ENCODE peak calls at places on chromosomes 4 and X, in six cellular contexts. B is HCT116, Q is Karpas-422, O is fibroblast of lung, A is neural progenitor cell, I is hepatocyte. M is an unnamed sample. For H3K79me2 and H3K36me3, the result is how much of the 10 kb centered on the place peaks cover.

GRCh38 chrX:73831500-73831899 is 268.5 kb downstream of the CHIC1 start:
- DNase-seq in O (no peak), I (no peak), A (no peak), Q (no peak), B (no peak), M (no peak)

GRCh38 chr4:133233922-133234321 is 84.8 kb downstream of the PCDH10 start:
- DNase-seq in I (peak), A (no peak), O (no peak), B (no peak), Q (no peak), M (no peak)

GRCh38 chr4:140858897-140859296 is 102.7 kb upstream of the TBC1D9 start:
- DNase-seq in B (no peak), O (no peak), I (no peak), A (no peak), Q (no peak), M (no peak)

GRCh38 chrX:50152421-50152820 is 48.4 kb downstream of the AKAP4 start:
- DNase-seq in Q (no peak), I (no peak), B (no peak), A (no peak), O (no peak), M (no peak)

GRCh38 chr4:141133146-141134006 is at the start of gene RNF150:
- DNase-seq in B (no peak), A (peak), I (peak), O (peak), Q (peak), M (peak)

GRCh38 chr4:154399259-154399974 is 92.2 kb downstream of the DCHS2 start:
- DNase-seq in I (peak), A (peak), Q (no peak), B (no peak), O (peak), M (no peak)

GRCh38 chr4:173405840-173406606 is 7.1 kb upstream of the SCRG1 start:
- DNase-seq in A (no peak), B (no peak), O (no peak), Q (no peak), I (no peak), M (no peak)

GRCh38 chr4:24105183-24106039 is 215.6 kb upstream of the PPARGC1A start:
- DNase-seq in I (peak), A (no peak), O (peak), B (no peak), Q (no peak), M (no peak)

GRCh38 chr4:21118301-21118700 is 418.0 kb downstream of the PACRGL start:
- DNase-seq in O (no peak), B (no peak), Q (no peak), A (no peak), I (no peak), M (no peak)

GRCh38 chr4:53613428-53613827 is 22.1 kb upstream of the LNX1 start:
- DNase-seq in B (no peak), Q (no peak), O (no peak), I (no peak), A (no peak), M (no peak)

GRCh38 chrX:47568656-47569295 is 7.8 kb downstream of the ARAF start:
- DNase-seq in Q (peak), B (no peak), O (no peak), A (peak), I (no peak), M (no peak)

GRCh38 chr4:172485007-172485406 is 671.8 kb downstream of the GALNTL6 start:
- DNase-seq in B (no peak), I (no peak), O (no peak), Q (no peak), A (no peak), M (no peak)

GRCh38 chr4:80608285-80608980 is 272.9 kb downstream of the CFAP299 start:
- DNase-seq in A (no peak), B (no peak), O (peak), I (no peak), Q (no peak), M (no peak)

DNA sequence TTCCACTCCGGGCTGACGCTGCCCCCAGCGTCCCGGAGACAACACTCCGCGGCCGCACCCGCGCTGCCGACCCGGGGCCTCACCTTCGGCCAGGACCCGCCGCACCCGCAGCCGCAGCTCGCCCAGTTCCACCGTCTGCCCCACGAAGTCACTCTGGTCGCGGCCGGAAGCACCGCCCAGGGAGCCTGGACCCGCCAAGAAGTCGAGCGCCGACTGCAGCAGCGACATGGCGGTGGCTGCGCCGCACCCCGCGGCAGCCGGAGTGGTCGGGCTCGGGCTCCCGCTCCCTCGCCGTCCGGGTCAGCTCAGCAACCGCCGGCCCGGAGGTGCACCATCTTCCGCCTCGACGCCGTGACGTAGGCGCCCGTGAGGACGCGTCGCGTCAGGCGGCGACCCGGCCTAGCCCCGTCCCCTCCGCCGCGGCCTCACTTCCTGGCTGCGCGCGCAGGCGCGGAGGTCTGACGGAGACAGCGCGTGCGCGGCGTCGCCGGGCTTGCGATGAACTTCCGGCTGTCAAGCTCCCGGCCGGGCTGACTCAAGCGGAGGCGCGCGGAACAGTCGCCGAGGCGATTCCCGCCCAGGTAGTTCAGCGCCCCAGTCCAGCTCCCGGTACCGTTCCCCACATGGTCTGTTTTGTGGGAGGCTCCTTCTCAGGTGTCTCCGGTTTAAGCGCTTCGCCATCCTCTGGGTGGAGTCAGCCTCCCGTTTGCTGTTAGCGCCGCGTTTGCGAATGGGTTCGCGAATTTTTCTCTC is at the start of the genes GAK and TMEM175:
- DNase-seq in A (peak), Q (peak), O (peak), I (peak), B (peak), M (peak)
- H3K79me2 ChIP-seq in A (under half), Q (under half), O (under half), I (half or more), B (half or more), M (half or more)

DNA sequence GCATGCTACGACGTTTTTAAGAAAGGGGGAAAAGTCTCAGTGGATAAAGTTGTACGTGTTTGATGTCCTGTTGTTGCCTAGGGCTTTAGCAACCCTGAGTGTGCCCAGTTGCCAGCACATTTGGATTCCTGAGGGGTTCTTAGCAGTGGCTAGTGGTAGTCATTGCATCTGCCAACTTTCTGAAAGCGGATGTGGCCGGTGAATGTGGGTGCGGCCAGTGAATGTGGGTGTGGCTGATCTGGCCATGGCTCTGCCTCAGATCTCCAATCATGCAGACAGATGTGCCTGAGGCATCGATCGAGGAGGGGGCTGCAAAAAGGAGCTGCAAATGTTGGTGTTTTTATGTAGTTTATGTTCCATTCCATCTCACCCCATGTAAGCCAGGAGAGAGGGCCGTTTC is 41.5 kb upstream of the FAT1 start:
- DNase-seq in A (peak), I (peak), B (peak), O (peak), Q (no peak), M (no peak)
- H2AFZ ChIP-seq in A (peak), I (no peak), B (peak), O (peak), Q (peak), M (no peak)

DNA sequence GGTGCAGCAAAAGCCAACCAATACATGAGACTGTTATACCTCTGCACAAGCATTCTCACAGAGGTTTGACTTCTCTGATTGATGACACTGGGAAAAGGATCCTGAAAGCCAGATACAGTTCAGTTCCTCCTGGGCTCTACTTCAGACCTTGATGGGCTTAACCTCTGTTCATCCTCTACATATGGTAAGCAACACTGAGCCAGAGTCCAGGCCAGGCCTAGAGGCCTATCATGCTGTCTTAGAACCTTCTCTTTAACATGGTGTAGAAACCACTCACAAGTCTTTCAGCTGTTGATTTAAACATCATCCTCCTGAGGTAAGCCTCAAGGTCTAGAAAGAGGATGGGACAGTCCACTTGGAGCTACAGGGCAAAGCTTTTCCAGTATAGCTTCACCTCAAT is 9.2 kb downstream of the MAD2L1 start:
- DNase-seq in A (no peak), B (no peak), Q (peak), O (no peak), I (no peak), M (no peak)
- H3K36me3 ChIP-seq in A (under half), B (under half), Q (half or more), O (under half), I (under half), M (under half)

GRCh38 chr4:1309261-1310010 is 19.7 kb downstream of the MAEA start:
- DNase-seq in B (no peak), O (peak), I (peak), Q (no peak), A (peak), M (no peak)
- H3K79me2 ChIP-seq in B (half or more), O (half or more), I (half or more), Q (half or more), A (half or more), M (half or more)

GRCh38 chrX:65866146-65866545 is 173.7 kb downstream of the VSIG4 start:
- DNase-seq in O (no peak), A (no peak), Q (no peak), B (no peak), I (no peak), M (peak)

GRCh38 chrX:65866762-65867161 is 173.1 kb downstream of the VSIG4 start:
- DNase-seq in I (no peak), Q (no peak), B (no peak), O (no peak), A (no peak), M (no peak)

GRCh38 chrX:65874765-65875164 is 165.1 kb downstream of the VSIG4 start:
- DNase-seq in Q (no peak), B (no peak), I (no peak), O (no peak), A (no peak), M (no peak)

GRCh38 chrX:65874110-65874509 is 165.8 kb downstream of the VSIG4 start:
- DNase-seq in B (no peak), I (no peak), Q (no peak), A (no peak), O (no peak), M (no peak)

DNA sequence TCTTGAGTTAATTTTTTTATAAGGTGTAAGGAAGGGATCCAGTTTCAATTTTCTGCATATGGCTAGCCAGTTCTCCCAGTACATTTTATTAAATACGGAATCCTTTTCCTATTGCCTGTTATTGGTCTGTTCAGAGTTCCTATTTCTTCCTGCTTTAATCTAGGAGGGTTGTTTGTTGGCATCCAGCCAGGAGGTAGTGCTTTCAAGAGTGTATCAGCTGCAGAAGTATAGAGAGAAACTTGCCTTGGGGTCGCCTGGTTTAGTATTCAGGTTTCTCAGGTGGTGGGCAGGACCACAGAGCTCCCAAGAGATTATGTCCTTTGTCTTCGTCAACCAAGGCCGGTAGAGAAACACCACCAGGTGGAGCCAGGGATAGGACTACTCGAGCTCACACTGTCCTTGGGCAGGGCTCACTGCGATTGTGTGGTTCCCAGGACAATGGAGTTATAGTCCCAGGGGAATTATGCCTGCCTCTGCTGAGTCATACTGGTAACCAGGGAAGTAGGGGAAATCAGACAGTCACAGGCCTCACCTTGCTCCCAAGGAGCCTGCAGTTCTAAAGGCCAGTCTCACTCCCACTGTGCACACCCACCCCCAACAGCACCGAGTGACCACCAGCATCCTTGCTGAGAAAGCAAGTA is 168.1 kb downstream of the VSIG4 start:
- DNase-seq in I (peak), B (peak), A (peak), O (no peak), Q (no peak), M (peak)
- H2AFZ ChIP-seq in I (no peak), B (no peak), A (no peak), O (no peak), Q (no peak), M (no peak)

GRCh38 chrX:48997455-48997854 is 4.6 kb downstream of the GRIPAP1 start:
- DNase-seq in O (no peak), B (no peak), I (no peak), A (no peak), Q (no peak), M (no peak)

GRCh38 chrX:48989483-48989882 is 12.6 kb downstream of the GRIPAP1 start:
- DNase-seq in A (no peak), B (no peak), O (no peak), I (no peak), Q (no peak), M (no peak)

GRCh38 chrX:48997865-48998264 is 4.2 kb downstream of the GRIPAP1 start:
- DNase-seq in A (no peak), Q (no peak), O (no peak), I (no peak), B (no peak), M (no peak)

GRCh38 chrX:48996969-48997368 is 5.1 kb downstream of the GRIPAP1 start:
- DNase-seq in O (no peak), B (no peak), Q (peak), A (peak), I (no peak), M (no peak)

DNA sequence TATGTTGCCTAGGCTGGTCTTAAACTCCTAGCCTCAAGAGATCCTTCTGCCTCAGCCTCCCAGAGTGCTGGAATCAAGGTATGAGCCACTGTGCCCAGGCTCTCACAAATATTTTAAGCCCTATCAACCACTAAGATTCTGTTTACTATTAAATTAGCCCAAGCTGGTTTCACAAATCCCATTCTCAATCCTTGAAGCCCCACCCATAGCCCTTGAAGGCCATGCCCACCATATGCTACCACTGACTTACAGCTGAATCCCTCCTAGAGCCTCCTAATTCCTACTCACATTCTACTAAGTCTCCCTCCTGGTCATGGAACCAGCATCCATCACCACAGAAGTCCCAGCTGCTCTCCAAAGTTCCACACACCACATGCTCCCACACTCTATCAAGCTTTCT is 9.7 kb downstream of the GRIPAP1 start:
- DNase-seq in A (no peak), I (no peak), O (no peak), Q (no peak), B (no peak), M (no peak)
- H3K36me3 ChIP-seq in A (under half), I (under half), O (under half), Q (under half), B (under half), M (under half)

GRCh38 chr4:1842993-1843448 is 12.9 kb downstream of the LETM1 start:
- DNase-seq in I (no peak), Q (no peak), O (peak), B (no peak), A (no peak), M (no peak)

GRCh38 chr4:1842339-1842895 is 13.5 kb downstream of the LETM1 start:
- DNase-seq in Q (no peak), B (no peak), I (no peak), O (no peak), A (peak), M (no peak)

GRCh38 chr4:1843852-1844251 is 12.1 kb downstream of the LETM1 start:
- DNase-seq in B (no peak), A (no peak), O (peak), Q (no peak), I (no peak), M (no peak)

GRCh38 chr4:1850276-1850675 is 5.7 kb downstream of the LETM1 start:
- DNase-seq in O (no peak), B (no peak), Q (peak), A (no peak), I (no peak), M (no peak)

GRCh38 chr4:1846580-1846979 is 9.4 kb downstream of the LETM1 start:
- DNase-seq in O (no peak), A (no peak), I (no peak), Q (no peak), B (no peak), M (no peak)
- H3K79me2 ChIP-seq in O (under half), A (under half), I (half or more), Q (half or more), B (half or more), M (half or more)

DNA sequence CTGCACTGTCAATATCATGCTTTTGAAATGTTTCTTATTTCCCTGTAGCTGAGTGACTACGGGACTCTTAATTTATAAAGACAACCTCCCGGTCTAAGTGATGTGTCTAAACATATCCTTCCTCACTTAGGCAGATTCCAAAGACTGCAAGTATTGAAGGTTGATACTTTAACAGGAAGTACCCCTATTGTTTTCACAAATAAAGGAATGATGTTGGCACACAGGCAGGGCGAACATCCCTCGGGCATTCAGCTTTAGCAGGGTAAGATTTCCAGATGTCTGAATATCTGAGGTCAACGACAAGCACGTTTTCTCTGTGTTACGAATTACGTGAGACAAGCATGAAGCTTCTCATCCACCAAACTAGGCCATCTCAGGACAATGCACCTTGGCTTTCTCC is 638.0 kb upstream of the FRG1 start:
- DNase-seq in I (no peak), B (no peak), A (no peak), O (no peak), Q (no peak), M (no peak)
- H2AFZ ChIP-seq in I (no peak), B (no peak), A (no peak), O (no peak), Q (no peak), M (no peak)

GRCh38 chr4:1368421-1369090 is 21.5 kb downstream of the UVSSA start:
- DNase-seq in I (no peak), A (peak), B (no peak), Q (no peak), O (no peak), M (no peak)
- H3K36me3 ChIP-seq in I (under half), A (under half), B (under half), Q (under half), O (under half), M (under half)

DNA sequence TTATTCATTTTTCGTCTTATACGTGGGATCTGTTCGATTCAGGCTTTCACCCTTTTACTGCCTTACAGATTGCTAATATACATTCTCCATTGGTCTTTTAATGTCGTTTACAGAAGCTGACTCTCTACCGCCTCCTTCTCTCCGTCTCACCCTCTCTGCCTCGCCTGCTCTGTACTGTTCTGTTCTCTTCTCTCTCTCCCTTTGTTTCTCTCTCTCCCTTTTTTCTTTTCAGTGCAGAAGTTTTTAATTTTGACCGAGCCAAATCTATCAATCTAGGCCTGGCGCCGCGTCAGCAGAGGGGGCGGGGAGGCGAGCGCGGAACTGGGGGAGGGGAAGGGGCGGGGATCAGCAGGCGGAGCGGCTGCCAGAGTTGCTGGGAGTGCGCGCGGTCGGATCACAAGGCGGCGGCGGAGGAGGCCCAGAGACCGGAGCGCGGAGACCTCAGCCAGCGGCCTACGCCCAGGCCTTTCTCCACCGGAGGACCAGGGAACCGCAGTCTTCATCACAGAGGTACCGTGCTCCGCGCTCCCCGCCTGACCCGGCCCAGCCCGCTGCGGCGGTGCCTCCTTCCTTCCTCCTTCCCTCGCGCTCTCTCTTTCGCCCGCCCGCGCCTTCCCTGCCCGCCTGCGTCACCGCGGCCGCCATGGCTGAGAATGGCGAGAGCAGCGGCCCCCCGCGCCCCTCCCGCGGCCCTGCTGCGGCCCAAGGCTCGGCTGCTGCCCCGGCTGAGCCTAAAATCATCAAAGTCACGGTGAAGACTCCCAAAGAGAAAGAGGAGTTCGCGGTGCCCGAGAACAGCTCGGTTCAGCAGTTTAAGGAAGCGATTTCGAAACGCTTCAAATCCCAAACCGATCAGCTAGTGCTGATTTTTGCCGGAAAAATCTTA is at the start of gene UBQLN2:
- DNase-seq in O (peak), B (peak), A (peak), Q (peak), I (peak), M (peak)
- H3K79me2 ChIP-seq in O (under half), B (under half), A (under half), Q (under half), I (under half), M (under half)